ENCODE peak calls at places on chromosomes 16 and 17, in eight cellular contexts. R is SK-N-SH, Y is endothelial cell of umbilical vein, W is H1, O is A549, K is HCT116, H is K562, Z is NB4. N is an unnamed sample.
A peak's percentile ranks its signal among the peaks of the same experiment; 100 is the strongest.

GRCh38 chr17:55774834-55775233 is 24.0 kb downstream of the PCTP start:
- DNase-seq in Y (no peak), Z (no peak), O (no peak), W (no peak), R (no peak), K (no peak), H (no peak), N (no peak)

GRCh38 chr17:78923660-78924453 is 1.3 kb downstream of the TIMP2 start:
- DNase-seq in H (peak; percentile 42), Y (peak; percentile 14), O (peak; percentile 62), R (peak; percentile 65), K (peak; percentile 69), W (no peak), Z (peak; percentile 64), N (peak; percentile 82)

GRCh38 chr17:83062818-83063671 is 16.4 kb upstream of the METRNL start:
- DNase-seq in Y (no peak), O (no peak), K (no peak), H (no peak), W (no peak), R (peak; percentile 36), Z (no peak), N (no peak)

GRCh38 chr17:82848022-82848592 is 8.3 kb upstream of the ZNF750 start:
- DNase-seq in Y (peak; percentile 16), K (no peak), R (no peak), O (no peak), W (no peak), Z (no peak), H (no peak), N (no peak)

GRCh38 chr17:29593546-29594440 is 861 bp downstream of the ANKRD13B start:
- DNase-seq in Y (no peak), H (peak; percentile 46), R (no peak), O (peak; percentile 57), W (no peak), Z (peak; percentile 66), K (no peak), N (peak; percentile 79)

GRCh38 chr17:57811633-57812280 is 38.1 kb downstream of the MRPS23 start:
- DNase-seq in Z (peak; percentile 4), W (no peak), O (no peak), K (peak; percentile 8), R (peak; percentile 54), H (peak; percentile 45), Y (no peak), N (no peak)

GRCh38 chr17:60036796-60037677 is 41.7 kb downstream of the HEATR6 start:
- DNase-seq in Y (peak; percentile 75), Z (peak; percentile 80), K (peak; percentile 85), H (peak; percentile 76), O (peak; percentile 84), R (peak; percentile 84), W (peak; percentile 44), N (peak; percentile 78)

GRCh38 chr17:28720247-28720996 is 637 bp downstream of the RPL23A start:
- DNase-seq in Y (no peak), H (no peak), Z (peak; percentile 63), R (no peak), W (no peak), K (no peak), O (no peak), N (no peak)

GRCh38 chr17:29567362-29568330 is 809 bp upstream of the ABHD15 start:
- DNase-seq in Y (peak; percentile 46), R (peak; percentile 87), H (peak; percentile 85), W (no peak), K (peak; percentile 27), O (peak; percentile 85), Z (peak; percentile 90), N (peak; percentile 74)

GRCh38 chr16:30651124-30652004 is 604 bp downstream of the PRR14 start:
- DNase-seq in R (peak; percentile 88), O (peak; percentile 73), H (peak; percentile 88), Y (peak; percentile 59), W (no peak), K (no peak), Z (peak; percentile 86), N (peak; percentile 66)

GRCh38 chr16:10616744-10617640 is 36.6 kb upstream of the EMP2 start:
- DNase-seq in H (no peak), R (peak; percentile 84), W (no peak), O (peak; percentile 29), Y (no peak), K (peak; percentile 8), Z (peak; percentile 18), N (peak; percentile 31)

GRCh38 chr16:87132361-87133014 is 184.7 kb downstream of the C16orf95 start:
- DNase-seq in Z (no peak), Y (no peak), H (no peak), K (peak; percentile 26), R (no peak), W (no peak), O (no peak), N (no peak)
- TF ChIP-seq MAX in Z (no peak), Y (no peak), H (no peak), K (peak; percentile 35), R (peak; percentile 40), W (no peak), O (no peak), N (no peak)

GRCh38 chr17:76623271-76624146 is 20.0 kb downstream of the ST6GALNAC1 start:
- DNase-seq in O (peak; percentile 74), H (peak; percentile 80), W (no peak), K (peak; percentile 63), Y (peak; percentile 79), Z (peak; percentile 73), R (peak; percentile 94), N (peak; percentile 79)
- TF ChIP-seq MAX in O (peak; percentile 35), H (no peak), W (no peak), K (no peak), Y (no peak), Z (no peak), R (no peak), N (no peak)

GRCh38 chr16:50059669-50060068 is 6.1 kb upstream of the HEATR3 start:
- DNase-seq in W (no peak), R (no peak), Z (no peak), K (no peak), O (no peak), H (no peak), Y (no peak), N (no peak)
- TF ChIP-seq MAX in W (no peak), R (no peak), Z (no peak), K (no peak), O (no peak), H (no peak), Y (no peak), N (no peak)

GRCh38 chr17:19386974-19387920 is at the start of gene MFAP4:
- DNase-seq in H (no peak), W (no peak), Z (peak; percentile 95), K (no peak), O (no peak), R (peak; percentile 91), Y (no peak), N (peak; percentile 73)
- TF ChIP-seq MAX in H (no peak), W (no peak), Z (peak; percentile 59), K (no peak), O (no peak), R (no peak), Y (no peak), N (peak; percentile 19)

N was measured in WTC11.